ENCODE peak calls at places on chromosomes 4 and X, in eight cellular contexts. T, X, Q, R, C, A, H and D are unnamed samples.

GRCh38 chrX:7926914-7927258 is 327 bp downstream of the PNPLA4 start:
- DNase-seq in T (no peak), X (no peak), Q (no peak), R (no peak), C (no peak), A (no peak), H (no peak), D (no peak)

GRCh38 chr4:149465941-149466340 is 349.7 kb downstream of the IQCM start:
- DNase-seq in T (peak; percentile 63), X (no peak), Q (no peak), R (no peak), C (no peak), A (peak; percentile 45), H (no peak), D (no peak)

GRCh38 chr4:178415925-178416324 is 973.7 kb upstream of the AGA start:
- DNase-seq in T (no peak), X (no peak), Q (no peak), R (no peak), C (no peak), A (no peak), H (no peak), D (no peak)

GRCh38 chrX:133527415-133527814 is 112.1 kb upstream of the GPC4 start:
- DNase-seq in T (no peak), X (no peak), Q (no peak), R (no peak), C (no peak), A (no peak), H (no peak), D (no peak)

GRCh38 chrX:143873343-143873742 is 10.5 kb upstream of the UBE2NL start:
- DNase-seq in T (peak; percentile 11), X (no peak), Q (no peak), R (no peak), C (no peak), A (peak; percentile 42), H (no peak), D (peak; percentile 4)

GRCh38 chrX:28127662-28128061 is 146.4 kb upstream of the DCAF8L1 start:
- DNase-seq in T (no peak), X (no peak), Q (no peak), R (no peak), C (no peak), A (no peak), H (no peak), D (peak; percentile 5)

GRCh38 chr4:47525154-47525819 is 40.2 kb downstream of the ATP10D start:
- DNase-seq in T (peak; percentile 96), X (no peak), Q (peak; percentile 82), R (no peak), C (no peak), A (peak; percentile 82), H (no peak), D (peak; percentile 95)

GRCh38 chr4:48162162-48162561 is 28.1 kb upstream of the TXK start:
- DNase-seq in T (peak; percentile 68), X (no peak), Q (no peak), R (no peak), C (no peak), A (no peak), H (no peak), D (no peak)

GRCh38 chrX:40418413-40419195 is 162.2 kb upstream of the ATP6AP2 start:
- DNase-seq in T (no peak), X (no peak), Q (peak; percentile 50), R (no peak), C (no peak), A (peak; percentile 66), H (no peak), D (no peak)

GRCh38 chrX:53261573-53261972 is 19.8 kb downstream of the IQSEC2 start:
- DNase-seq in T (no peak), X (no peak), Q (no peak), R (no peak), C (no peak), A (no peak), H (no peak), D (no peak)

GRCh38 chrX:14616876-14617275 is 87.5 kb downstream of the GLRA2 start:
- DNase-seq in T (no peak), X (no peak), Q (no peak), R (no peak), C (no peak), A (no peak), H (no peak), D (no peak)

GRCh38 chr4:146442801-146443200 is 78.9 kb downstream of the SLC10A7 start:
- DNase-seq in T (peak; percentile 80), X (no peak), Q (no peak), R (no peak), C (no peak), A (peak; percentile 41), H (no peak), D (no peak)

GRCh38 chrX:94057385-94057784 is 383.4 kb downstream of the FAM133A start:
- DNase-seq in T (peak; percentile 20), X (no peak), Q (no peak), R (no peak), C (no peak), A (peak; percentile 13), H (no peak), D (no peak)